ENCODE peak calls at places on chromosomes 12 and 14, in seven cellular contexts. E, R, A, M, Q, L and F are unnamed samples.

GRCh38 chr12:79155703-79156102 is 291.1 kb downstream of the SYT1 start:
- DNase-seq in E (no peak), R (peak), A (no peak), M (no peak), Q (no peak), L (peak), F (no peak)

GRCh38 chr12:87953257-87953860 is 75.8 kb downstream of the C12orf50 start:
- DNase-seq in E (peak), R (peak), A (no peak), M (no peak), Q (peak), L (peak), F (peak)

GRCh38 chr12:82740129-82741000 is 53.7 kb downstream of the TMTC2 start:
- DNase-seq in E (peak), R (peak), A (no peak), M (no peak), Q (no peak), L (peak), F (no peak)

GRCh38 chr14:74593241-74593985 is 18.6 kb downstream of the LTBP2 start:
- DNase-seq in E (no peak), R (no peak), A (no peak), M (no peak), Q (peak), L (no peak), F (no peak)

GRCh38 chr14:50003213-50004021 is 110.5 kb downstream of the ARF6 start:
- DNase-seq in E (no peak), R (peak), A (peak), M (peak), Q (peak), L (peak), F (peak)

GRCh38 chr14:64478634-64479250 is 13.4 kb downstream of the AKAP5 start:
- DNase-seq in E (peak), R (peak), A (no peak), M (no peak), Q (no peak), L (peak), F (no peak)

GRCh38 chr14:79602023-79602422 is 609.3 kb downstream of the DIO2 start:
- DNase-seq in E (no peak), R (no peak), A (no peak), M (no peak), Q (no peak), L (no peak), F (no peak)

GRCh38 chr14:28635387-28635786 is 131.2 kb upstream of the FOXG1 start:
- DNase-seq in E (peak), R (peak), A (no peak), M (no peak), Q (no peak), L (peak), F (peak)

GRCh38 chr14:76101384-76101783 is 50.3 kb upstream of the GPATCH2L start:
- DNase-seq in E (no peak), R (no peak), A (no peak), M (peak), Q (no peak), L (peak), F (no peak)

GRCh38 chr12:52895726-52896189 is 9.1 kb downstream of the KRT8 start:
- DNase-seq in E (no peak), R (no peak), A (no peak), M (no peak), Q (no peak), L (no peak), F (no peak)

GRCh38 chr12:132559652-132560420 is 50.5 kb downstream of the LRCOL1 start:
- DNase-seq in E (no peak), R (peak), A (no peak), M (no peak), Q (peak), L (peak), F (peak)

GRCh38 chr12:38669530-38669929 is 235.9 kb downstream of the CPNE8 start:
- DNase-seq in E (no peak), R (no peak), A (no peak), M (no peak), Q (no peak), L (no peak), F (no peak)

GRCh38 chr14:54782803-54783659 is 119.6 kb downstream of the GCH1 start:
- DNase-seq in E (no peak), R (no peak), A (no peak), M (no peak), Q (peak), L (no peak), F (peak)

GRCh38 chr12:104177663-104178501 is 37.7 kb upstream of the TXNRD1 start:
- DNase-seq in E (peak), R (peak), A (peak), M (peak), Q (no peak), L (peak), F (no peak)

GRCh38 chr14:51482112-51482511 is 169.6 kb upstream of the FRMD6 start:
- DNase-seq in E (no peak), R (no peak), A (no peak), M (no peak), Q (no peak), L (no peak), F (no peak)

GRCh38 chr14:69481815-69482568 is 2.5 kb upstream of the PLEKHD1 start:
- DNase-seq in E (no peak), R (no peak), A (no peak), M (no peak), Q (no peak), L (no peak), F (no peak)

GRCh38 chr12:3964404-3964803 is 91.2 kb upstream of the PARP11 start:
- DNase-seq in E (no peak), R (no peak), A (peak), M (no peak), Q (peak), L (no peak), F (peak)

GRCh38 chr12:11705010-11705409 is 55.5 kb downstream of the ETV6 start:
- DNase-seq in E (peak), R (peak), A (no peak), M (peak), Q (no peak), L (peak), F (no peak)

GRCh38 chr14:54317396-54317795 is 79.4 kb upstream of the CDKN3 start:
- DNase-seq in E (no peak), R (no peak), A (no peak), M (no peak), Q (no peak), L (no peak), F (no peak)

GRCh38 chr12:128259556-128260070 is 7.4 kb upstream of the TMEM132C start:
- DNase-seq in E (no peak), R (no peak), A (no peak), M (no peak), Q (peak), L (no peak), F (peak)

GRCh38 chr12:104494137-104494815 is 37.5 kb downstream of the CHST11 start:
- DNase-seq in E (no peak), R (no peak), A (peak), M (peak), Q (no peak), L (no peak), F (no peak)

GRCh38 chr12:58765653-58766554 is 154.4 kb downstream of the LRIG3 start:
- DNase-seq in E (no peak), R (no peak), A (no peak), M (no peak), Q (no peak), L (peak), F (no peak)

GRCh38 chr12:58764100-58764953 is 156.0 kb downstream of the LRIG3 start:
- DNase-seq in E (peak), R (no peak), A (no peak), M (no peak), Q (no peak), L (peak), F (peak)

DNA sequence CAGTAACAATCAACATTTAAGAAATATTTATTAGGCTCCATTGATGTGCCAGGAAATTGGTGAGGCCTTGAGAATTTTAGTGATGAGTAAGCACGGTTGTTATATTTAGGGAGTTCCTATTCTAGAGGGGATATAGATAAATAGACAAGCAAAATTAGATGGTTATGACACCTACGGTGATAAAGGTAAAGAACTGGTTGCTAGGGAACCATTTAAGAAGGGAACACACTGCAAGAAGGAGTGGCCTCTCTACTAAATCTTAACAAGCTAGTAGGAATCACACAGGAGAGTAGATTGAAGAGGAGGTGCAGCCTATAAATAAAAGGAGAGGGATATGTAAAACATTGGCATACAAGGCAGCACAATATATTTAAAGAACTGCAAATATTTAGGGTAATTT is 155.2 kb downstream of the LRIG3 start:
- DNase-seq in E (no peak), R (no peak), A (no peak), M (no peak), Q (no peak), L (no peak), F (no peak)
- TF ChIP-seq CTCF in E (no peak), R (no peak), A (no peak), M (no peak), Q (no peak), L (no peak), F (no peak)

GRCh38 chr12:48816148-48816854 is 2.0 kb upstream of the CACNB3 start:
- DNase-seq in E (no peak), R (peak), A (no peak), M (no peak), Q (no peak), L (no peak), F (no peak)

GRCh38 chr12:48819986-48820385 is 1.7 kb downstream of the CACNB3 start:
- DNase-seq in E (no peak), R (no peak), A (no peak), M (no peak), Q (no peak), L (no peak), F (no peak)

GRCh38 chr12:48820406-48820805 is 2.1 kb downstream of the CACNB3 start:
- DNase-seq in E (no peak), R (no peak), A (no peak), M (no peak), Q (no peak), L (no peak), F (no peak)

GRCh38 chr12:48817957-48818830 is at the start of gene CACNB3:
- DNase-seq in E (no peak), R (peak), A (peak), M (peak), Q (peak), L (peak), F (peak)

DNA sequence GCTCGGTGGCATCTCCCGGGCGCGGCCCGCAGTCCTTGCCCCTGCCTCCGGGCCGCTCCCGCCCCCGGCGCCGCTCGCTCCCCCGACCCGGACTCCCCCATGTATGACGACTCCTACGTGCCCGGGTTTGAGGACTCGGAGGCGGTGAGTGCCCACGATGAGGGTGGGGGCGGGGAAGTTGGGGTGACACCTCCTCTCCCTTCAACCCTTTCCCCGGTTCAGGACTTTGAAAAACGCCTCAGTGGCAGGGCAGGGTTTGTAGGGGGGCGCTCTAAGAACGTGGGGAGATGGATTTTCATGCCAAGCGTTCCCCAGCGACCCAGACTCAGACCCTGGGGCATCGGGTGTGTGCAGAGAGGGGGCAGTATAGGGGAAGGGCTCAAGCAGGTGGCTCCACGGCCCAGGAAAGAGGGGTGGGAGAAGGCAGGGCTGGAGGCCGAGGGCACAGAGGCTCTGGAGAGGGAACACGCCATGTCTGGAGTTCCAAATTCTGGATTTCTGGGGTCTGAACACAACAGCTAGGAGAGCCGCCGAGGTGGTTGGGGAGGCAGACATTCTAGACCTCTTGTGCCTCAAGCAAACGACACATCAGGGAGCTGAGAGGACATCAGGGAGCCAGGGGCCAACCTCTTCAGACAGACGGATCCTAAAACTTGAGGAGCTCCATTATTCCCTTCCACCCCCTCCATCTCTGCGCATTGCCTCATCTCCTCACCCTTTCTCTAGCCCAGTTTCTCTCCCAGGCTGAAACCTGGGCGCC is 715 bp downstream of the CACNB3 start:
- DNase-seq in E (no peak), R (no peak), A (no peak), M (no peak), Q (peak), L (no peak), F (no peak)
- TF ChIP-seq CTCF in E (peak), R (peak), A (peak), M (no peak), Q (peak), L (peak), F (no peak)

GRCh38 chr14:92199763-92200162 is 78.0 kb downstream of the CPSF2 start:
- DNase-seq in E (no peak), R (no peak), A (no peak), M (no peak), Q (no peak), L (no peak), F (no peak)
- TF ChIP-seq CTCF in E (peak), R (peak), A (no peak), M (no peak), Q (peak), L (no peak), F (no peak)

DNA sequence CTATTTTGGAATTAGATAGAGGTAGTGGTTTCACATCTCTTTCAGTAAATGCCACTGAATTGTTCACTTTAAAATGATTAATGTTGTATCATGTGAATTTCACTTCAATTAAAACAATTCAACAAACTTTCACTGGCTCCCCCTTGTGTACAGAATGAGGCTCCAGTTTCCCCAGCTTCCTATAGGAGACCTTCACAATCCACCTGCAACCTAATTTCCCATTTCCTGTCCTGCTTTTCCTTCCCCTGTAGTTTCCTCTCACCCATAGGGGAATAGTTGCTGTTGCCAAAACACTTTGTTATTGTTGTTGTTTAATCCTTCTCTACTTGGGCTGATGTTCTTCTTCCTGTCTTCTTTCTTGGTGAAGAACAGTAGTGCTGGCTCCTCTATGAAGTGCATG is 59.8 kb downstream of the NPAS3 start:
- DNase-seq in E (no peak), R (peak), A (no peak), M (no peak), Q (peak), L (peak), F (no peak)
- TF ChIP-seq CTCF in E (peak), R (peak), A (peak), M (no peak), Q (peak), L (peak), F (no peak)

GRCh38 chr12:56244494-56244893 is 13.7 kb downstream of the ANKRD52 start:
- DNase-seq in E (no peak), R (no peak), A (no peak), M (no peak), Q (no peak), L (no peak), F (no peak)
- TF ChIP-seq CTCF in E (no peak), R (no peak), A (no peak), M (no peak), Q (no peak), L (no peak), F (no peak)

GRCh38 chr14:106691601-106692291 is 1165.4 kb downstream of the TMEM121 start:
- DNase-seq in E (no peak), R (no peak), A (peak), M (no peak), Q (peak), L (no peak), F (peak)
- TF ChIP-seq CTCF in E (peak), R (peak), A (peak), M (no peak), Q (peak), L (peak), F (no peak)

DNA sequence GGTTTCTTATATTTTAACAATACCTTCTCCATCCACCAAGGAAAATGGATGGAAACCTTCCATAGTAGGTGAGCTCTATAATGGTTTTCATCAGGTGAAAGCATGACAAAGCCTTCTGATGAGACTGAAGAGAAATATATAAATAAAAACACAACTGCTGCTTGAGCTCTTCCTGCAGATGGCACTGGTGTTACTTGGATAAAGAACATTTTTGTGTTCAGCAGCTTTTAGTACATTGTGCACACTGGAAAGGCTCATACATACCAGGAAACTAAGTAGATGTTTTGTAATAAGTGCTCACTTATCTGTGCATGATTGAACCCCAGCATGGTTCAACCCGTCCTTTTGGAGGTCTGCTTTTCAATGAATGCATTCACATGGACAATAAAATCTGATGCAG is 357.3 kb upstream of the MIS18BP1 start:
- DNase-seq in E (no peak), R (peak), A (no peak), M (no peak), Q (peak), L (no peak), F (no peak)
- TF ChIP-seq CTCF in E (peak), R (peak), A (no peak), M (peak), Q (peak), L (peak), F (peak)

GRCh38 chr12:50232771-50233209 is 50.5 kb downstream of the LIMA1 start:
- DNase-seq in E (no peak), R (no peak), A (no peak), M (no peak), Q (peak), L (no peak), F (no peak)

GRCh38 chr12:50230217-50230616 is 53.1 kb downstream of the LIMA1 start:
- DNase-seq in E (no peak), R (no peak), A (no peak), M (no peak), Q (no peak), L (no peak), F (no peak)

GRCh38 chr12:50231346-50231745 is 52.0 kb downstream of the LIMA1 start:
- DNase-seq in E (no peak), R (no peak), A (no peak), M (no peak), Q (no peak), L (no peak), F (no peak)

GRCh38 chr12:50232206-50232605 is 51.1 kb downstream of the LIMA1 start:
- DNase-seq in E (no peak), R (no peak), A (no peak), M (no peak), Q (no peak), L (no peak), F (no peak)

GRCh38 chr12:50234347-50234746 is 49.0 kb downstream of the LIMA1 start:
- DNase-seq in E (no peak), R (peak), A (no peak), M (no peak), Q (no peak), L (no peak), F (no peak)
- TF ChIP-seq CTCF in E (no peak), R (peak), A (no peak), M (no peak), Q (no peak), L (no peak), F (no peak)

DNA sequence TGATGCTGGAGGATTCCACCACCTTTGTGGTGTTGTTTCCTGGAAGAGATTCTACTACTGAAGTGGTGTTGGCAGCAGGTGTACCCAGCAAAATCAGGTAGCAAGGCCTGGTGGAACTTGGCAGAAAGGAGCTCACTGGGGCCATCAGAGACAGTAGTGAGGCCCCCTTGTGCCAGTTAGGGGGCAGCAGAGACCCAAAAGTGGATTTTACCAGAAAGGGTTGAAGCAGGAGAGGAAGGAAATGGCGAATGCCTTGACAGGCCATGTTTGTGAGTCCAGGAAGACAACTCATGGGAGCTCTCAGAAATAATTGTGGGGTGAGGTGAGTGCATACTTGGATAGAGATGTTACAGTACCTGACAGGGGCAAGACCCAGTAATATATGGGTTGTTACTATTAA is 137.7 kb upstream of the FGD4 start:
- DNase-seq in E (no peak), R (no peak), A (no peak), M (no peak), Q (peak), L (no peak), F (no peak)
- TF ChIP-seq CTCF in E (no peak), R (no peak), A (no peak), M (no peak), Q (peak), L (peak), F (no peak)